ENCODE peak calls at places on chromosomes 7 and 10, in four cellular contexts. One of them, this sample, is unnamed.

GRCh38 chr10:47230482-47230881 is 69.5 kb upstream of the GDF10 start:
- DNase-seq in BE2C: peak
- DNase-seq in GM06990: no peak
- DNase-seq in WTC11: no peak
- DNase-seq in this sample: no peak

GRCh38 chr10:35416628-35417625 is 80.6 kb downstream of the CCNY start:
- DNase-seq in BE2C: no peak
- DNase-seq in GM06990: no peak
- DNase-seq in WTC11: no peak
- DNase-seq in this sample: peak

GRCh38 chr10:75475470-75476182 is 44.2 kb downstream of the LRMDA start:
- DNase-seq in GM06990: no peak
- DNase-seq in WTC11: no peak
- DNase-seq in BE2C: no peak
- DNase-seq in this sample: no peak

GRCh38 chr10:110803239-110803593 is 68.5 kb upstream of the PDCD4 start:
- DNase-seq in WTC11: no peak
- DNase-seq in GM06990: peak
- DNase-seq in BE2C: no peak
- DNase-seq in this sample: no peak

GRCh38 chr7:299169-299568 is 9.2 kb downstream of the FOXL3 start:
- DNase-seq in GM06990: no peak
- DNase-seq in WTC11: no peak
- DNase-seq in BE2C: no peak
- DNase-seq in this sample: no peak

GRCh38 chr7:24406818-24407226 is 122.8 kb downstream of the NPY start:
- DNase-seq in GM06990: no peak
- DNase-seq in BE2C: no peak
- DNase-seq in WTC11: peak
- DNase-seq in this sample: no peak

GRCh38 chr7:18177815-18178660 is 150.4 kb upstream of the PRPS1L1 start:
- DNase-seq in GM06990: peak
- DNase-seq in WTC11: no peak
- DNase-seq in BE2C: no peak
- DNase-seq in this sample: no peak

GRCh38 chr10:132547421-132547861 is 9.9 kb downstream of the INPP5A start:
- DNase-seq in BE2C: no peak
- DNase-seq in WTC11: peak
- DNase-seq in GM06990: no peak
- DNase-seq in this sample: no peak

GRCh38 chr7:134315679-134316538 is 821 bp downstream of the SLC35B4 start:
- DNase-seq in GM06990: no peak
- DNase-seq in WTC11: peak
- DNase-seq in BE2C: no peak
- DNase-seq in this sample: no peak

GRCh38 chr7:116317907-116318306 is 107.6 kb downstream of the TES start:
- DNase-seq in BE2C: no peak
- DNase-seq in GM06990: no peak
- DNase-seq in WTC11: no peak
- DNase-seq in this sample: no peak

GRCh38 chr10:128031216-128031615 is 95.0 kb downstream of the MKI67 start:
- DNase-seq in BE2C: no peak
- DNase-seq in GM06990: no peak
- DNase-seq in WTC11: no peak
- DNase-seq in this sample: no peak

GRCh38 chr7:114310344-114311118 is 104.1 kb upstream of the FOXP2 start:
- DNase-seq in GM06990: no peak
- DNase-seq in WTC11: no peak
- DNase-seq in BE2C: no peak
- DNase-seq in this sample: no peak
- TF ChIP-seq CTCF in GM06990: no peak
- TF ChIP-seq CTCF in WTC11: no peak
- TF ChIP-seq CTCF in BE2C: no peak
- TF ChIP-seq CTCF in this sample: no peak

GRCh38 chr10:688287-688620 is 1.2 kb downstream of the DIP2C start:
- DNase-seq in GM06990: no peak
- DNase-seq in WTC11: no peak
- DNase-seq in BE2C: no peak
- DNase-seq in this sample: no peak

GRCh38 chr10:687583-688286 is 1.7 kb downstream of the DIP2C start:
- DNase-seq in WTC11: no peak
- DNase-seq in BE2C: no peak
- DNase-seq in GM06990: no peak
- DNase-seq in this sample: no peak

GRCh38 chr10:688621-689426 is 644 bp downstream of the DIP2C start:
- DNase-seq in BE2C: peak
- DNase-seq in GM06990: no peak
- DNase-seq in WTC11: peak
- DNase-seq in this sample: peak

GRCh38 chr10:685613-686012 is 3.9 kb downstream of the DIP2C start:
- DNase-seq in GM06990: no peak
- DNase-seq in WTC11: no peak
- DNase-seq in BE2C: no peak
- DNase-seq in this sample: no peak

GRCh38 chr10:686155-686931 is 3.1 kb downstream of the DIP2C start:
- DNase-seq in GM06990: no peak
- DNase-seq in BE2C: no peak
- DNase-seq in WTC11: no peak
- DNase-seq in this sample: no peak
- TF ChIP-seq CTCF in GM06990: no peak
- TF ChIP-seq CTCF in BE2C: no peak
- TF ChIP-seq CTCF in WTC11: no peak
- TF ChIP-seq CTCF in this sample: no peak

GRCh38 chr7:12207046-12207445 is 4.0 kb upstream of the TMEM106B start:
- DNase-seq in WTC11: no peak
- DNase-seq in GM06990: no peak
- DNase-seq in BE2C: no peak
- DNase-seq in this sample: no peak
- TF ChIP-seq CTCF in WTC11: no peak
- TF ChIP-seq CTCF in GM06990: no peak
- TF ChIP-seq CTCF in BE2C: no peak
- TF ChIP-seq CTCF in this sample: no peak

DNA sequence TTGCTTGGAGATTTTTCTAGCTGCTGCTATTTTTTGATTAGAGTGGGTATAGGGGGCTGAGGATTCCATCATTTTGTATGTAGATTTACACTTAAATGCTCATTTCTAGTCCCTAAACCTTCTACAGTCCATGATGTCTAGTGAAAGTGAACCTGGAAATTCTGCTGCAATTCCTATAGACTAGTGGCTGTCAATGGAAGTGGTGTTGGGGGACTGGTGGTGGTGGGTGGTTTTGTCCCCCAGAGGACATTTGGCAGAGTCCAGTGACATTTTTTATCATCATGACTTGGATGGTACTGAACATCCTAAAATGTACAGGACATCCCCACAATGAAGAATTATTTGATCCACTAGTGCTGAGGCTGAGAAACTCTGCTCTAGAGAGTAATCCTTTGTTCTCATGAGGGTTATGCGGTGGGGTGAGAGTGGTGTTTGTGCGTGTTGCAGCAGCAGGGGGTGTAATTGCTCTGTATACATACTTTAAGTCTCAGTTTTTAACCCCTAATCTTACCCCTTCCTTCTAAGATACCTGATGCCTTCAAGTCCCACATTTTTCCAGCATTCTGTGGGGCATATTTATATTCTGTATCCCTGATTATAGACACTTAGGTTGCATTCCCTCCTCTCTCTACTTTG is 35.0 kb downstream of the KIF11 start:
- DNase-seq in WTC11: no peak
- DNase-seq in GM06990: no peak
- DNase-seq in BE2C: no peak
- DNase-seq in this sample: no peak
- TF ChIP-seq CTCF in WTC11: no peak
- TF ChIP-seq CTCF in GM06990: no peak
- TF ChIP-seq CTCF in BE2C: no peak
- TF ChIP-seq CTCF in this sample: no peak

GRCh38 chr7:85851571-85852193 is 664.8 kb upstream of the SEMA3D start:
- DNase-seq in BE2C: no peak
- DNase-seq in WTC11: no peak
- DNase-seq in GM06990: no peak
- DNase-seq in this sample: no peak
- TF ChIP-seq CTCF in BE2C: peak
- TF ChIP-seq CTCF in WTC11: no peak
- TF ChIP-seq CTCF in GM06990: peak
- TF ChIP-seq CTCF in this sample: peak

DNA sequence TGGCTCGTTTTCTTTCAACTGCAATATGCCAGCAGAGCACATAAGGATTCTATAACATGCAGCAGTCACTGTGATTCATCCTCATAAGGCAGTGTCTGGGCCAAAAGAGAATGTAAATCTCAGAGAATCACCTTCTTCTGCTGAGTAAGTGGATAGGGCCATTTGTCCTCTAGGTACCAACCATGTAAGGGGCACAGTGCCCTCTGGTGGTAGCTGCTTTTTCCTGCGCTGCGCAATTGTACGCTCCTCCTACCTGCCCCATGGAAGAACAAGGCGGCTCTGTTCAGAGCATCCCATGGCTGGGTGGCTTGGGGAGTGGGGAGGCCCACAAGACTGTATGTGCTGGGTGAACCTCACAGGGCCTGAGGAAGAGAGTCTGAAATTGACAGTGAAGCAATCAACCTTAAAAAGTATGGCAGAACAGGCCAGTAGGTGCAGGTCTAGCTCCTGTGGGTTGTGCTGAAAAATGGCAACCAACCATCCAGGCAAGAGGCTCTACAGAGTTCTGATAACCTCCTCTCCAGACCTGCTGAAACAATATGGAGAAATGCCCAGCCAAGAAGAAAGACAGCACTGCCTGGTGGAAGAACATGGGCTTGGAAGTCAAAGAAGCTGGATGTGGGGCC is 78.7 kb upstream of the C10orf90 start:
- DNase-seq in WTC11: peak
- DNase-seq in BE2C: peak
- DNase-seq in GM06990: peak
- DNase-seq in this sample: peak
- TF ChIP-seq CTCF in WTC11: peak
- TF ChIP-seq CTCF in BE2C: peak
- TF ChIP-seq CTCF in GM06990: peak
- TF ChIP-seq CTCF in this sample: peak

GRCh38 chr7:78924581-78924980 is 528.9 kb downstream of the MAGI2 start:
- DNase-seq in GM06990: no peak
- DNase-seq in WTC11: no peak
- DNase-seq in BE2C: no peak
- DNase-seq in this sample: no peak
- TF ChIP-seq CTCF in GM06990: peak
- TF ChIP-seq CTCF in WTC11: peak
- TF ChIP-seq CTCF in BE2C: no peak
- TF ChIP-seq CTCF in this sample: peak